ENCODE peak calls at places on chromosomes 2 and 18, in six cellular contexts. S, C, E, J, T and A are unnamed samples.

GRCh38 chr2:237465515-237466227 is 21.4 kb upstream of the MLPH start:
- DNase-seq in S (no peak), C (no peak), E (no peak), J (no peak), T (no peak), A (peak; percentile 60)

GRCh38 chr2:16294791-16295190 is 354.4 kb downstream of the MYCN start:
- DNase-seq in S (no peak), C (no peak), E (no peak), J (no peak), T (no peak), A (no peak)

GRCh38 chr18:26741041-26741440 is 124.5 kb downstream of the AQP4 start:
- DNase-seq in S (no peak), C (no peak), E (no peak), J (no peak), T (no peak), A (no peak)

GRCh38 chr2:46915281-46915810 is at the start of gene MCFD2:
- DNase-seq in S (no peak), C (no peak), E (no peak), J (no peak), T (no peak), A (peak; percentile 31)

GRCh38 chr18:36711813-36712444 is 116.9 kb downstream of the TPGS2 start:
- DNase-seq in S (no peak), C (no peak), E (no peak), J (no peak), T (no peak), A (no peak)

GRCh38 chr2:199704358-199705238 is 146.4 kb downstream of the FTCDNL1 start:
- DNase-seq in S (no peak), C (no peak), E (no peak), J (peak; percentile 4), T (no peak), A (no peak)

GRCh38 chr18:421236-422155 is 79.0 kb downstream of the COLEC12 start:
- DNase-seq in S (no peak), C (no peak), E (no peak), J (no peak), T (no peak), A (no peak)

GRCh38 chr2:37180006-37180639 is 8.3 kb downstream of the SULT6B1 start:
- DNase-seq in S (no peak), C (no peak), E (no peak), J (no peak), T (no peak), A (no peak)

GRCh38 chr2:55161295-55162210 is 70.5 kb downstream of the CLHC1 start:
- DNase-seq in S (no peak), C (no peak), E (no peak), J (no peak), T (no peak), A (no peak)

GRCh38 chr2:69720404-69720803 is 21.5 kb upstream of the ANXA4 start:
- DNase-seq in S (no peak), C (no peak), E (no peak), J (no peak), T (no peak), A (peak; percentile 27)

GRCh38 chr2:165079432-165079831 is 124.1 kb upstream of the SLC38A11 start:
- DNase-seq in S (no peak), C (no peak), E (no peak), J (no peak), T (no peak), A (no peak)

GRCh38 chr2:104852161-104852689 is 1.7 kb upstream of the POU3F3 start:
- DNase-seq in S (no peak), C (no peak), E (no peak), J (no peak), T (no peak), A (no peak)

GRCh38 chr18:6561893-6562292 is 147.2 kb upstream of the L3MBTL4 start:
- DNase-seq in S (no peak), C (no peak), E (no peak), J (no peak), T (no peak), A (no peak)

GRCh38 chr2:54535599-54536195 is 79.6 kb downstream of the SPTBN1 start:
- DNase-seq in S (no peak), C (no peak), E (no peak), J (no peak), T (no peak), A (no peak)

GRCh38 chr2:86229221-86229620 is 30.0 kb downstream of the MRPL35 start:
- DNase-seq in S (no peak), C (no peak), E (no peak), J (no peak), T (no peak), A (no peak)

GRCh38 chr2:153478289-153479261 is at the start of gene RPRM:
- DNase-seq in S (peak; percentile 9), C (peak; percentile 55), E (peak; percentile 84), J (peak; percentile 56), T (no peak), A (no peak)